ENCODE peak calls at places on chromosomes 13 and 19, in eight cellular contexts. C is GM13977; D is sigmoid colon; S is HuH-7.5; U is stimulated activated CD4-positive, alpha-beta T cell treated with anti-CD3 and anti-CD28 coated beads, Interleukin-4, amount 100 ng/mL, for 48 hours; G is upper lobe of left lung; B is amniotic epithelial cell; P is NCI-H1930. X is an unnamed sample.

GRCh38 chr19:37779139-37780035 is at the start of gene ZNF573:
- DNase-seq in S (peak), G (peak), D (peak), C (peak), U (peak), P (peak), B (peak), X (peak)

GRCh38 chr13:34931572-34931971 is 10.5 kb upstream of the NBEA start:
- DNase-seq in B (peak), S (no peak), P (peak), G (no peak), C (no peak), U (no peak), D (no peak), X (no peak)

GRCh38 chr13:91346848-91347211 is 657 bp upstream of the MIR17HG start:
- DNase-seq in D (no peak), B (no peak), U (peak), C (peak), G (no peak), P (no peak), S (peak), X (peak)

GRCh38 chr19:49987159-49987698 is 26.3 kb upstream of the SIGLEC11 start:
- DNase-seq in P (no peak), C (peak), S (peak), G (peak), D (peak), U (peak), B (peak), X (peak)

GRCh38 chr13:38283346-38283745 is 66.3 kb upstream of the UFM1 start:
- DNase-seq in G (no peak), U (no peak), S (no peak), P (no peak), B (no peak), D (no peak), C (no peak), X (no peak)

GRCh38 chr19:14048439-14049153 is 13.3 kb downstream of the PALM3 start:
- DNase-seq in P (peak), D (no peak), U (peak), B (peak), S (peak), G (peak), C (peak), X (no peak)

GRCh38 chr19:10797541-10798256 is 38.3 kb downstream of the TMED1 start:
- DNase-seq in B (peak), D (no peak), U (peak), G (no peak), S (no peak), P (no peak), C (peak), X (no peak)

GRCh38 chr13:93279982-93280381 is 53.4 kb downstream of the GPC6 start:
- DNase-seq in B (no peak), G (no peak), C (no peak), S (no peak), P (no peak), D (no peak), U (no peak), X (no peak)

GRCh38 chr19:58409010-58409790 is 751 bp downstream of the ZNF584 start:
- DNase-seq in U (no peak), G (no peak), S (peak), C (no peak), B (no peak), P (peak), D (peak), X (no peak)

GRCh38 chr19:4121815-4122214 is 2.1 kb downstream of the MAP2K2 start:
- DNase-seq in S (no peak), D (no peak), B (no peak), P (no peak), C (no peak), G (no peak), U (no peak), X (no peak)

GRCh38 chr13:51912091-51912490 is 50.3 kb downstream of the CCDC70 start:
- DNase-seq in U (no peak), B (peak), D (no peak), P (no peak), G (peak), C (no peak), S (no peak), X (no peak)

GRCh38 chr19:41225238-41226052 is 6.4 kb downstream of the AXL start:
- DNase-seq in D (peak), B (peak), P (no peak), S (no peak), G (peak), U (peak), C (no peak), X (no peak)

GRCh38 chr13:59391696-59392095 is 772.0 kb downstream of the DIAPH3 start:
- DNase-seq in U (peak), D (no peak), P (peak), G (peak), C (peak), B (peak), S (peak), X (peak)

GRCh38 chr19:18433735-18434398 is 4.1 kb downstream of the ISYNA1 start:
- DNase-seq in G (no peak), P (no peak), U (no peak), D (peak), S (no peak), B (no peak), C (no peak), X (no peak)

GRCh38 chr19:3479177-3479818 is 1.0 kb downstream of the SMIM24 start:
- DNase-seq in U (no peak), G (no peak), P (no peak), S (no peak), D (no peak), C (peak), B (no peak), X (no peak)

GRCh38 chr13:112424098-112424497 is 47.9 kb downstream of the SPACA7 start:
- DNase-seq in B (no peak), P (no peak), G (no peak), C (no peak), U (no peak), D (no peak), S (no peak), X (no peak)

GRCh38 chr19:32373614-32374295 is 28.3 kb downstream of the ZNF507 start:
- DNase-seq in D (no peak), G (peak), S (peak), U (no peak), P (peak), B (peak), C (no peak), X (no peak)

GRCh38 chr13:102327119-102327617 is 74.7 kb downstream of the FGF14 start:
- DNase-seq in B (no peak), D (no peak), G (no peak), C (no peak), S (no peak), U (no peak), P (no peak), X (no peak)

X was measured in progenitor cell of endocrine pancreas.